ENCODE peak calls at places on chromosomes 1 and 21, in five cellular contexts. T is heart left ventricle, K is prostate gland, Y is GM12878, W is transverse colon. Z is an unnamed sample.

GRCh38 chr1:21764615-21765423 is 18.1 kb downstream of the USP48 start:
- DNase-seq in T (peak; percentile 81), K (peak; percentile 59), Y (no peak), W (no peak), Z (no peak)

GRCh38 chr1:64664287-64664686 is 80.6 kb upstream of the RAVER2 start:
- DNase-seq in T (no peak), K (no peak), Y (no peak), W (no peak), Z (no peak)

GRCh38 chr1:89686520-89686919 is 53.6 kb downstream of the LRRC8C start:
- DNase-seq in T (no peak), K (no peak), Y (no peak), W (no peak), Z (no peak)

GRCh38 chr1:33814166-33814565 is 49.7 kb upstream of the HMGB4 start:
- DNase-seq in T (no peak), K (no peak), Y (no peak), W (no peak), Z (no peak)

GRCh38 chr21:45076245-45076661 is 1.9 kb downstream of the ADARB1 start:
- DNase-seq in T (no peak), K (no peak), Y (no peak), W (no peak), Z (no peak)

GRCh38 chr1:115978292-115978941 is 2.1 kb downstream of the SLC22A15 start:
- DNase-seq in T (no peak), K (no peak), Y (no peak), W (no peak), Z (no peak)

GRCh38 chr1:192580351-192580962 is 4.9 kb downstream of the RGS1 start:
- DNase-seq in T (no peak), K (peak; percentile 19), Y (peak; percentile 81), W (peak; percentile 16), Z (no peak)

GRCh38 chr1:10901091-10901893 is 104.8 kb upstream of the CASZ1 start:
- DNase-seq in T (peak; percentile 23), K (peak; percentile 62), Y (no peak), W (peak; percentile 49), Z (no peak)

GRCh38 chr1:164141717-164142268 is 417.2 kb upstream of the PBX1 start:
- DNase-seq in T (no peak), K (no peak), Y (no peak), W (no peak), Z (no peak)

GRCh38 chr1:2061065-2061778 is 11.0 kb downstream of the PRKCZ start:
- DNase-seq in T (peak; percentile 17), K (no peak), Y (no peak), W (no peak), Z (no peak)

DNA sequence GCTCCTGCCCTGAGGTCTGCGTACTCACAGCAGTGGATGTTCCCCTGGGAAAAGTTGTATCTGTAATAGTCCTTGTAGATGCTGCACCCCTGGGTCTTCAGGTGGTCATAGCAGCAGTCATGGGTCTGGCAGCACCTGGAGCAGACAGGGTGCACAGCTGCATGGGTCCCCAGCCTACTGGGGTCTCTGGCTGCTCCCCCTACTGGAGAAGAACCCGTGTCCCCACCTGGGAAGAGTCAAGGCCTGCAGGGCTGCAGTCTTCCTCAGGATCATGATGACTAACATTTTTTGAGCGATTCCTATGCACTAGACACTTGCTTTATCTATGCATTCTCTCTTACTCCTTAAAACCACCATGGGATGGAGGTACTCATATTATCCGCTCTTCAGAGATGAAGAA is 3.9 kb downstream of the PLA2G2D start:
- DNase-seq in T (no peak), K (no peak), Y (no peak), W (no peak), Z (no peak)
- TF ChIP-seq CTCF in T (no peak), K (no peak), Y (no peak), W (no peak), Z (no peak)

GRCh38 chr21:46285761-46286667 is at the start of gene YBEY:
- DNase-seq in T (peak; percentile 93), K (peak; percentile 84), Y (peak; percentile 59), W (peak; percentile 93), Z (peak; percentile 94)
- TF ChIP-seq POLR2A in T (no peak), K (peak; percentile 63), Y (peak; percentile 91), W (peak; percentile 88), Z (peak; percentile 73)

DNA sequence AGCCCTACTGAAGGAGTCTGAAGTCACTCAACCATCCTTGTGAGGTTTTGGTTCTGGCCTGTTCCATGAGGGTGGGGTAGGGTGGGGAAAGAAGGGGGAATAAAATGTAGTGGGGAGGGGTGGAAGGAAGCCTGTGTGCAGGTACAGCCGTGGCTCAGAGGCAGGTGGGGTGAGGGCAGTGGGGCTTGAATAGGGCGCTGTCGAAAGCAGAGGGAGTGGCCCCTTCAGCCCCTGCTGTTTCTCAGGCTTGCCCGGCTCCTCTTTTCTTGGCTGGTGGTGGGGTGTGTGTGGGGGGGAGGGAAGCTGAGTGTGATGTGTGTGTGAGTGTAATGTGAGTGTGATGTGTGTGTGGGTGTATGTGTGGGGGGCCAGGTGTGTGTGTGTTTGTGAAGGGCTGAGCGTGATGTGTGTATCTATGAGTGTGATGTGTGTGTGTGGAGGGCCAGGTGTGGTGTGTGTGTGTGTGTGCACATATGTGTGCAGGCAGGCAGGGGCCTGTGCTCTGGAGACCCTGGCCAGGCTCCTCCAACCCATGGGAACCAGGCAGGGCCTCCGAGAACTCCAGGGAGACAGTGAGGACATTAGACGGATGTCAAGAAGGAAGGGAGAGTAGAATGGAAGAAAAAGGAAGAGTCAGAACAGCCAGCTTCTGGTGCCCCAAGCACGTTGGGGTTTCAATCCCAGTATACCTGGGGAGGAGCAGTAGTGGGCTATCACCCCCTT is 9.0 kb downstream of the SOX13 start:
- DNase-seq in T (no peak), K (no peak), Y (no peak), W (no peak), Z (no peak)
- H3K4me1 ChIP-seq in T (peaks cover 70% of the 10 kb centered on the region), K (peaks cover 84% of the 10 kb centered on the region), Y (no peaks in the 10 kb centered on the region), W (peaks cover 92% of the 10 kb centered on the region), Z (no peaks in the 10 kb centered on the region)

GRCh38 chr1:52917156-52917555 is 4.4 kb downstream of the ECHDC2 start:
- DNase-seq in T (peak; percentile 66), K (no peak), Y (no peak), W (no peak), Z (no peak)
- TF ChIP-seq CTCF in T (no peak), K (no peak), Y (no peak), W (no peak), Z (no peak)

GRCh38 chr1:154937051-154937987 is 800 bp upstream of the PMVK start:
- DNase-seq in T (peak; percentile 94), K (peak; percentile 87), Y (peak; percentile 82), W (peak; percentile 92), Z (peak; percentile 90)
- TF ChIP-seq POLR2A in T (peak; percentile 22), K (peak; percentile 85), Y (peak; percentile 28), W (peak; percentile 32), Z (peak; percentile 47)

GRCh38 chr1:154706851-154707250 is 98.9 kb upstream of the ADAR start:
- DNase-seq in T (no peak), K (no peak), Y (no peak), W (no peak), Z (no peak)
- H3K4me1 ChIP-seq in T (peaks cover 3% of the 10 kb centered on the region), K (no peaks in the 10 kb centered on the region), Y (no peaks in the 10 kb centered on the region), W (no peaks in the 10 kb centered on the region), Z (no peaks in the 10 kb centered on the region)

GRCh38 chr1:234732671-234733390 is 122.9 kb upstream of the IRF2BP2 start:
- DNase-seq in T (no peak), K (no peak), Y (no peak), W (no peak), Z (no peak)

GRCh38 chr1:234733427-234733826 is 123.4 kb upstream of the IRF2BP2 start:
- DNase-seq in T (no peak), K (no peak), Y (no peak), W (no peak), Z (no peak)

GRCh38 chr1:234730542-234731370 is 120.8 kb upstream of the IRF2BP2 start:
- DNase-seq in T (no peak), K (no peak), Y (peak; percentile 51), W (no peak), Z (peak; percentile 39)

GRCh38 chr1:234731371-234732085 is 121.5 kb upstream of the IRF2BP2 start:
- DNase-seq in T (no peak), K (no peak), Y (peak; percentile 68), W (no peak), Z (no peak)

DNA sequence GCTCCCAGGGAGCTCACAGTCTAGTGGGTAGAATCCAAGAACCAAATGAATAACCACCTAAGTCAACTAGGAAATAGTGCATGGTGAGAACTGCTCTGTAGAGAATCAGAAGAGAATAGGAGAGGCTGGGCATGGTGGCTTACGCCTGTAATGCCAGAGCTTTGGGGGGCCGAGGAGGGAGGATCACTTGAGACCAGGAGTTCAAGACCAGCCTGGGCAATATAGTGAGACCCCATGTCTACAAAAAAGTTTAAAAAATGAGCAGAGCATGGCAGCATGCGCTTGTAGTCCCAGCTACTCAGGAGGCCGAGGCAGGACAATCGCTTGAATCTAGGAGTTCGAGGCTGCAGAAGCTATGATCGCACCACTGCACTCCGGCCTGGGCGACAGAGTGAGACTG is 122.3 kb upstream of the IRF2BP2 start:
- DNase-seq in T (no peak), K (no peak), Y (no peak), W (no peak), Z (no peak)
- TF ChIP-seq CTCF in T (no peak), K (no peak), Y (no peak), W (no peak), Z (no peak)

GRCh38 chr1:50548243-50548642 is 125.0 kb upstream of the DMRTA2 start:
- DNase-seq in T (no peak), K (no peak), Y (no peak), W (no peak), Z (no peak)

GRCh38 chr1:50553921-50554320 is 130.7 kb upstream of the DMRTA2 start:
- DNase-seq in T (no peak), K (no peak), Y (no peak), W (no peak), Z (no peak)
- TF ChIP-seq POLR2A in T (no peak), K (no peak), Y (no peak), W (no peak), Z (no peak)

Z was measured in Peyer's patch.